ENCODE peak calls at places on chromosomes 12 and 14, in four cellular contexts. M, Y, J and S are unnamed samples.

GRCh38 chr12:47110011-47110541 is 30.3 kb upstream of the AMIGO2 start:
- DNase-seq in Y (no peak), M (no peak), J (no peak), S (no peak)

GRCh38 chr12:117732761-117733160 is 236.0 kb downstream of the KSR2 start:
- DNase-seq in J (no peak), Y (no peak), M (no peak), S (no peak)

GRCh38 chr12:127809236-127809635 is 457.7 kb upstream of the TMEM132C start:
- DNase-seq in M (no peak), Y (peak), J (no peak), S (peak)

GRCh38 chr14:37709419-37710195 is 114.2 kb downstream of the TTC6 start:
- DNase-seq in J (peak), Y (peak), M (peak), S (peak)

GRCh38 chr14:89186850-89187376 is 230.1 kb downstream of the FOXN3 start:
- DNase-seq in M (no peak), J (no peak), Y (no peak), S (no peak)

GRCh38 chr14:103022669-103023044 is 34.7 kb downstream of the CDC42BPB start:
- DNase-seq in Y (no peak), J (no peak), M (no peak), S (no peak)

GRCh38 chr12:2294651-2295475 is 242.1 kb downstream of the CACNA1C start:
- DNase-seq in J (peak), Y (peak), M (no peak), S (peak)

GRCh38 chr12:72077111-72077820 is 138.6 kb downstream of the TPH2 start:
- DNase-seq in M (no peak), J (no peak), Y (no peak), S (no peak)

GRCh38 chr14:70266157-70266556 is 77.4 kb upstream of the SLC8A3 start:
- DNase-seq in J (no peak), M (no peak), Y (no peak), S (no peak)

GRCh38 chr12:94951071-94951639 is 52.3 kb downstream of the NDUFA12 start:
- DNase-seq in J (no peak), M (no peak), Y (no peak), S (no peak)
- H3K9ac ChIP-seq in J (no peak), M (no peak), Y (no peak), S (no peak)

DNA sequence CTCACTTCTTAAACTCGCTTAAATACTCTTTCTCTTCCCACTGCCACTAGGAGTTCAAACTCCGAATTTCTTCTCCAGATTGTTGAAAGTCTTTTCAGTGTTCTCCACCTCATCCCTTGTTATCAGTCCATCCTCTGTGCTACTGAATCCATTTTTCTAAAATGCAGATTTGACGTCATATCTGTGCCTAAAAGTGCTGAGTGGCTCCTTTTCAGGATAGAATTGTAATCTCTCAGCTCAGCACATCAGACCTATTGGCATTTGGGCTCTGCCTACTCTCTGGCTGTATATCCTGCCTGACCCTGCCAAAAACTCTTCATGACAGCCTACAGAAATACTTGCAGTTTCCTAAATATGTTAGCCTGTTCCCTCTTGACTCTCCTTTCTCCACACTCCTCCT is 1.0 kb upstream of the RABGGTA start:
- DNase-seq in Y (no peak), J (no peak), M (no peak), S (no peak)
- H3K4me3 ChIP-seq in Y (no peak), J (no peak), M (no peak), S (no peak)

GRCh38 chr14:26598672-26599131 is 869 bp upstream of the NOVA1 start:
- DNase-seq in Y (no peak), J (no peak), M (no peak), S (no peak)
- H3K9ac ChIP-seq in Y (peak), J (no peak), M (no peak), S (peak)

DNA sequence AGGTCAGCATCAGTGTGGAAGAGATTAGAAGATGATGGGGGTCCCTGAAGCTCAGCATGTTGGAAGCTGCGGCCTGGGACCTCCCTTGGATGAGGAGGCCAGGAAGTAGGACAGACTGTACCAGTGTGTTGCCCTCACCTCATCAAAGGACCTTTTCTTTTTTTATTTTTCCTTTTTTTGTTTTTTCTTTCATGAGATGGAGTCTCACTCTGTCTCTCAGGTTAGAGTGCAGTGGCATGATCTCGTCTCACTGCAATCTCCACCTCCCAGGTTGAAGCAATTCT is 16.4 kb upstream of the FAM222A start:
- DNase-seq in M (no peak), Y (no peak), J (no peak), S (no peak)
- H3K4me3 ChIP-seq in M (no peak), Y (no peak), J (no peak), S (no peak)

GRCh38 chr14:74610866-74611671 is 968 bp downstream of the LTBP2 start:
- DNase-seq in Y (no peak), M (no peak), J (peak), S (peak)

GRCh38 chr14:74613211-74613914 is 1.3 kb upstream of the LTBP2 start:
- DNase-seq in J (no peak), Y (no peak), M (no peak), S (no peak)

GRCh38 chr14:74612346-74613021 is 447 bp upstream of the LTBP2 start:
- DNase-seq in J (peak), Y (peak), M (no peak), S (peak)

GRCh38 chr14:74610199-74610865 is 1.7 kb downstream of the LTBP2 start:
- DNase-seq in Y (no peak), M (no peak), J (no peak), S (no peak)

DNA sequence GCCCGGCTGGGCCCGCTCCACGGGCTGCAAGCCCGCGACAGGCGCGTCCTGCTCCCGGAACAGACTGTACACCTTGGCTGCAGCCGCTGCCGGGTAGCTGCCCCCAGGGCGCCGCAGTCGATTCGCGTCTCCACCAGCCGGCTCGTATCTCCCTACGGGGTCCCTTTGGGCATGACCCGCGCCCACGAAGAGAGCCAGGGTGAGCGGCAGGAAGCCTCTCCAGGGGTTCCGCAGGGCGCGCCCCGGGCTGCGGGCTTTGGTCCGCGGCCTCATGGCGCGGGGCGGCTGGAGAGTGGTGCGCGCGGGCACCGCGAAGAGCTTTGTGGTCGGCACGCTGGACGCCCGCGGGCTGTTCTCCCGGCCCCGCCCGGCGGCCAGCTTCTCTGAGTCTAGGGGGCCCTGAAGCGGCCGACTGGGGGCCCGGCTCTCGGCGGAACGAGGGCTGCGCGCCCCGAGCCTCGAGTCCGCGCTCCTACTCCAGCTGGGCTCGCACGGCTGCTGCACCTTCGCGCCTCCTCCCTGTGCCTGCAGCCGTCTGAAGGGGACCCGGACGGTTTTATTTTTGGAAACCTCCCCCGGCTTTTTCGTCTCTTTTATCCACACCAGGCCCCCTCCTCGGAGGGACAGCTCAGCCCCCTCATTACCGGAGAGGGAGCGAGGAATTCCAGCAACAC is at the start of gene LTBP2:
- DNase-seq in M (no peak), Y (no peak), J (no peak), S (peak)
- H3K9ac ChIP-seq in M (no peak), Y (peak), J (peak), S (peak)

DNA sequence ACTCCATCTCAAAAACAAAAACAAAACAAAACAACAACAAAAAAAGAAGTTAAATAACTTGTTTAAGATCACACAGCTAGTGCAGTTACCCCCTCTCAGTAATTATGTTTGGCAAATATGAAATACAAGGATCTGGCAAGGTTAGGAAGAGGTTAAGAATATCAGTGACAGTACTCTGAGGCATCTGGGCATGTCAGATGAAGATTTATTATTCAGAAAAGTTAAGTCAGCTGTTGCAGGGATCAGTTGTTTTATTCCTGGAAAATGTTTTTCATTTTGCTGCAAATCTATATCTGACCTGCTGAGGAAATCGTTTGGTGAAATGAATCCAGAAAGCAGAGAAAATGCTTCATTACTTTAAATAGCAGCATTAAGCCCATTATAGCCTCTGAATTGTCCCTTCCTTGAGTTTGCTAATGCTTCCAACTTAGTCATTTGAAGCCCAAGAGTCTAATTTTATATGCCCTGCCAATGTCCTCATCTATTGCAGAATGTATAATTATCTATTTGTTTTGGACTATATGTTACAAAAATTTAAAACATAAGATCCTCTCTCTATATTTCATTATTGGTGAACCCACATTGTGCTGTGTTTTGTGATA is 8.1 kb downstream of the GPX2 start:
- DNase-seq in Y (no peak), J (no peak), M (no peak), S (no peak)
- H3K4me3 ChIP-seq in Y (no peak), J (no peak), M (no peak), S (no peak)

GRCh38 chr12:120095356-120096135 is 21.0 kb downstream of the RAB35 start:
- DNase-seq in M (no peak), Y (no peak), J (no peak), S (no peak)
- H3K9ac ChIP-seq in M (no peak), Y (no peak), J (no peak), S (no peak)

DNA sequence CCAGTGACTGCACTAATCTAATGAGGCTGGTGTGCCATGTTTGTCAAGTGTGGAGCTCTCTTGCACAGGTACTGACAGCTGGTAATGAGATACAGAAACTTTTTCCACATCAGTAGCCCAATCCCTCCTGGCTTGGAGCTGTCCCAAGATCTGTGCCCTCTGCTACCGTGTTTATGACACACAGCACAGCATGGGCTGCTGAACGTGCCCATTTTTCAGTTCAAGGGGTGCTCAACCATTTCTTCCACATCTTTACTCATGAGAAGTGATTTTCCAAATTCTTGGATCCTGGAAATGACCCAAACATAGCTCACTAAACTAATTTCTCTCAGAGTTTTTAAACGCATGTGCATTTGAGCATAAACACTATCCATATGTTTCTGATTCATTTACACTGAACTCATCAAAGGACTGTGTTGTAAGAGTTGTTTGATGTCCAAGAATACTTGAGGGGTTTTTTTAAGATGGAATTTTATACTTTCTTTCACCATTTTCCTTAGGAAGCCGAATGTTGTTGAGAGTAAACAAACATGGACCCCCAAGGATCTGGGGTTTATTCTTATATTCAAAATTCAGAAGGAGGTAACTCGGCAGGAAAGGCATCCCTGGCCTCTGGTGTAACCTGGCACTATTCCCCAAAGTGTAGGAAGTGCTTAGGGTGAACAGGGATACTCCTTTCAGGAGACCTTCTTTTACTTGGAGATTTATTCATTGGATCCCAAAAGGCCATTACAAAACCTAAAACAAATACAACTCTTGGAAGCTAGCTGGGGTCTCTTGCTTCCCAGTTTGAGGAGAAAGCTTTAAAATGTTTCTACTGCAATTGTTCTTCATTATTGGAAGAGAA is 215.0 kb downstream of the BMP4 start:
- DNase-seq in J (peak), Y (peak), M (no peak), S (peak)
- H3K4me3 ChIP-seq in J (no peak), Y (no peak), M (no peak), S (no peak)

GRCh38 chr12:27179399-27180214 is 64.5 kb upstream of the STK38L start:
- DNase-seq in M (peak), Y (peak), J (peak), S (peak)
- H3K9ac ChIP-seq in M (no peak), Y (peak), J (no peak), S (peak)

GRCh38 chr14:33065634-33066033 is 127.0 kb downstream of the NPAS3 start:
- DNase-seq in M (no peak), J (no peak), Y (no peak), S (no peak)

GRCh38 chr14:33063521-33063920 is 124.8 kb downstream of the NPAS3 start:
- DNase-seq in M (no peak), Y (no peak), J (no peak), S (no peak)

GRCh38 chr14:33062476-33062875 is 123.8 kb downstream of the NPAS3 start:
- DNase-seq in Y (no peak), M (no peak), J (no peak), S (no peak)

GRCh38 chr14:33062881-33063280 is 124.2 kb downstream of the NPAS3 start:
- DNase-seq in M (no peak), Y (peak), J (no peak), S (no peak)

DNA sequence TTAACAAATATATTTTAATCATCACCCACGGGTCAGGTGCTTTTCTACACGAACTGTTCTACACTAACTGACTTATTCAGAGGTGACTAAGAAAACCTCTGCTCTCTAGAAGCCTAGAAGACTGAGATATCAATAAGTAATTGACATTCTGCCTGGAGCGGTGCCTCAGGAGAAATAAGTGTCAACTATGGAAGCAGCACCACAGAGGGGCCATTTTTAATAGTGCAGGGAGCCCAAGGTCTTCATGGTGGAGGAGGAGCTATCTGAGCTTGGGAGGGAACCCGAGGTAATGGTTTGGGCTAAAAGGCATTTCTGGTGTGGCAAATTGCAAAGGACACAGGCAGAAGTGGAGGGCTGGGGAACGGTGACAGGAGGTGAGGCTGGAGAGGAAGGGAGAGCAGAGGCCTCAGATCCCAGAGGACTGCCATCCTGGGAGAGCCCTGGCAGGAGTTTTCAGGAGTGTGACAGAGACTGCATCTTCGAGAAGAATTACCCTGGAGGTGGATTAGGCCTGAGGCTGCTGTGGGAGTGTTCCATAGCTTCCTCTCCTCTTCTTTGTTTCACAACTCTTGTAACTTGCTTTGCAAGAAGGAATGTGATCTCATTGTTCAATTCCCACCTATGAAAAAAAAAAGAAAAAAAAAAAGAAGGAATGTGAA is 123.1 kb downstream of the NPAS3 start:
- DNase-seq in Y (no peak), M (no peak), J (no peak), S (no peak)
- H3K4me3 ChIP-seq in Y (no peak), M (no peak), J (no peak), S (no peak)